ENCODE peak calls at places on chromosomes 3 and 15, in five cellular contexts. K is A549, V is endothelial cell of umbilical vein, I is K562, B is GM12878. C is an unnamed sample.

GRCh38 chr3:74314696-74315095 is 299.8 kb downstream of the CNTN3 start:
- DNase-seq in K (no peak), V (no peak), I (no peak), B (no peak), C (no peak)

GRCh38 chr3:83934208-83935150 is 1024.3 kb upstream of the CADM2 start:
- DNase-seq in K (peak; percentile 62), V (no peak), I (no peak), B (peak; percentile 5), C (peak; percentile 8)

GRCh38 chr15:50824507-50824906 is 59.0 kb upstream of the SPPL2A start:
- DNase-seq in K (no peak), V (no peak), I (no peak), B (no peak), C (no peak)

GRCh38 chr15:97479957-97480356 is 480.5 kb upstream of the ARRDC4 start:
- DNase-seq in K (no peak), V (no peak), I (no peak), B (no peak), C (peak; percentile 24)

GRCh38 chr3:131081224-131081623 is 54.5 kb downstream of the NEK11 start:
- DNase-seq in K (no peak), V (no peak), I (no peak), B (no peak), C (no peak)

GRCh38 chr15:78712797-78713515 is 71.9 kb upstream of the CHRNB4 start:
- DNase-seq in K (no peak), V (no peak), I (no peak), B (no peak), C (no peak)

GRCh38 chr3:171417813-171418212 is 42.4 kb downstream of the TNIK start:
- DNase-seq in K (no peak), V (peak; percentile 87), I (no peak), B (no peak), C (no peak)

GRCh38 chr3:6717026-6717943 is 143.6 kb upstream of the GRM7 start:
- DNase-seq in K (no peak), V (no peak), I (no peak), B (peak; percentile 86), C (peak; percentile 2)

GRCh38 chr3:127254001-127254400 is 33.8 kb downstream of the PRR20G start:
- DNase-seq in K (no peak), V (no peak), I (no peak), B (no peak), C (no peak)

GRCh38 chr15:51759557-51760070 is 8.2 kb downstream of the TMOD2 start:
- DNase-seq in K (no peak), V (no peak), I (peak; percentile 35), B (no peak), C (peak; percentile 54)

GRCh38 chr3:114827495-114827894 is 319.6 kb downstream of the ZBTB20 start:
- DNase-seq in K (peak; percentile 73), V (peak; percentile 47), I (peak; percentile 30), B (peak; percentile 16), C (peak; percentile 58)

GRCh38 chr15:71066983-71067382 is 48.3 kb upstream of the THSD4 start:
- DNase-seq in K (no peak), V (no peak), I (no peak), B (no peak), C (no peak)

GRCh38 chr3:128316456-128316855 is 150.2 kb downstream of the DNAJB8 start:
- DNase-seq in K (no peak), V (no peak), I (no peak), B (no peak), C (no peak)

GRCh38 chr3:72160351-72160750 is 375.4 kb upstream of the PROK2 start:
- DNase-seq in K (no peak), V (no peak), I (no peak), B (no peak), C (no peak)

GRCh38 chr3:17355591-17355990 is 386.8 kb downstream of the TBC1D5 start:
- DNase-seq in K (no peak), V (no peak), I (no peak), B (no peak), C (no peak)

GRCh38 chr3:12759097-12759679 is at the start of gene TMEM40:
- DNase-seq in K (peak; percentile 32), V (no peak), I (no peak), B (no peak), C (no peak)

GRCh38 chr15:46059921-46060565 is 425.2 kb downstream of the SQOR start:
- DNase-seq in K (no peak), V (peak; percentile 1), I (no peak), B (no peak), C (no peak)

GRCh38 chr3:14511971-14512943 is 27.9 kb downstream of the GRIP2 start:
- DNase-seq in K (no peak), V (no peak), I (no peak), B (no peak), C (no peak)

GRCh38 chr3:120568624-120569023 is 27.5 kb upstream of the NDUFB4 start:
- DNase-seq in K (no peak), V (no peak), I (no peak), B (no peak), C (peak; percentile 27)

GRCh38 chr3:126998728-126999127 is 15.8 kb downstream of the PLXNA1 start:
- DNase-seq in K (no peak), V (no peak), I (no peak), B (no peak), C (no peak)

GRCh38 chr3:129358177-129359101 is 70.0 kb downstream of the EFCAB12 start:
- DNase-seq in K (no peak), V (no peak), I (no peak), B (no peak), C (no peak)

GRCh38 chr3:51967384-51968174 is at the start of gene PCBP4:
- DNase-seq in K (no peak), V (peak; percentile 45), I (peak; percentile 77), B (no peak), C (peak; percentile 48)

GRCh38 chr15:57890351-57890750 is 175.2 kb downstream of the ALDH1A2 start:
- DNase-seq in K (no peak), V (no peak), I (no peak), B (no peak), C (no peak)

GRCh38 chr15:32105258-32106248 is 75.2 kb downstream of the CHRNA7 start:
- DNase-seq in K (no peak), V (no peak), I (no peak), B (no peak), C (no peak)

GRCh38 chr3:28150465-28151206 is 90.8 kb upstream of the CMC1 start:
- DNase-seq in K (no peak), V (no peak), I (no peak), B (no peak), C (no peak)

GRCh38 chr3:53069422-53070068 is 23.7 kb upstream of the SFMBT1 start:
- DNase-seq in K (peak; percentile 22), V (no peak), I (no peak), B (no peak), C (no peak)
- TF ChIP-seq MYC in K (no peak), V (no peak), I (no peak), B (no peak), C (no peak)

GRCh38 chr3:56781762-56782161 is 20.0 kb downstream of the ARHGEF3 start:
- DNase-seq in K (no peak), V (no peak), I (no peak), B (no peak), C (no peak)

GRCh38 chr3:56782215-56782614 is 19.5 kb downstream of the ARHGEF3 start:
- DNase-seq in K (no peak), V (no peak), I (no peak), B (no peak), C (no peak)

GRCh38 chr3:56784452-56785001 is 17.2 kb downstream of the ARHGEF3 start:
- DNase-seq in K (no peak), V (no peak), I (no peak), B (no peak), C (no peak)

GRCh38 chr3:56783644-56784451 is 17.9 kb downstream of the ARHGEF3 start:
- DNase-seq in K (peak; percentile 66), V (peak; percentile 88), I (no peak), B (peak; percentile 93), C (peak; percentile 93)

GRCh38 chr3:56782900-56783299 is 18.8 kb downstream of the ARHGEF3 start:
- DNase-seq in K (no peak), V (peak; percentile 47), I (no peak), B (no peak), C (peak; percentile 18)
- TF ChIP-seq MYC in K (no peak), V (no peak), I (no peak), B (no peak), C (no peak)

DNA sequence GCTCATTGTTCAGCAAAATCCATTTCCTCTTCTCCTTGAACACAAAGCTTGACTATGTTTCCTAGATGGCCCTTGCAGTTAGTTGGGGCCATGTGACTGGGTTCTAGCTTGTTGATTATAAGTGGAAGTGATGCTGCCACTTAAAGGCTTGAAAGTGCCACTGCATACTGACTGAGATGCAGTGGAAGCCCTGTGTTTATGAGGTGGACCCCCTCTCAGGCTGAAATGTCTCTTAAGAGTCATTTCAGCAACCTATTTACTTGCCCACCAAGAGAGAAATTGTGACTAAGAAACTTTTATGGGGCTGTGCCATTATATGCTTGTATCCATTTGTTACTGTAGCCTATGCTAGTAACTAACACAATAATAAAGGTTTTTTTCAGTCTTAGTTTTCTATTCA is 8.4 kb upstream of the ANP32A start:
- DNase-seq in K (peak; percentile 45), V (peak; percentile 81), I (no peak), B (no peak), C (peak; percentile 59)
- TF ChIP-seq MYC in K (no peak), V (no peak), I (no peak), B (no peak), C (peak; percentile 83)

DNA sequence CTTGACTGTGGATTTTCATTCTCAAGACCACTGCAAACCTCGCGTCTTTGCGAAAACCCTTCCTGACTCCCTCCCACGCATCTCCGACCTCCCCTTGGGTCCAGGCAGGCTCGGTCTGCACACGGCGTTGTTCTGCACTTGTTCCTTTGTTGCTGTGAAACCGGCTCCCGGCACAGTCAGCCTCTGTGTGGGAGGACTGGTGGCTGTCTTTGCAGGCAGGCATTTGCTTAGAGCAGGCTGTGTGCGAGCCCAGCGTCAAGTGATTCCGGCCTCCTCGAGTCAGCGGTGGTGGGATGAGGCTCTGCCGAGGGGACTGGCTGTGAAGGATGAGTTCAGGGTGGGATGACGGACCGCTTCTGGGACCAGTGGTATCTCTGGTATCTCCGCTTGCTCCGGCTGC is 102.6 kb upstream of the ROPN1 start:
- DNase-seq in K (no peak), V (no peak), I (no peak), B (no peak), C (peak; percentile 8)
- TF ChIP-seq MYC in K (no peak), V (no peak), I (no peak), B (no peak), C (no peak)